ENCODE peak calls at places on chromosomes 4 and X, in five cellular contexts. F is GM12878, J is HepG2, Z is K562, N is NT2/D1. U is an unnamed sample.

GRCh38 chrX:30489323-30489722 is 88.2 kb downstream of the TASL start:
- DNase-seq in Z (peak; percentile 3), J (peak; percentile 21), F (no peak), N (no peak), U (peak; percentile 8)

GRCh38 chr4:107183155-107183774 is 147.2 kb upstream of the DKK2 start:
- DNase-seq in F (peak; percentile 3), Z (peak; percentile 46), N (peak; percentile 23), J (peak; percentile 67), U (peak; percentile 55)

GRCh38 chr4:6689506-6689960 is 4.1 kb upstream of the S100P start:
- DNase-seq in F (no peak), J (peak; percentile 50), Z (no peak), N (no peak), U (no peak)

GRCh38 chr4:42616576-42616975 is 40.3 kb downstream of the ATP8A1 start:
- DNase-seq in Z (no peak), N (no peak), J (no peak), F (no peak), U (no peak)

GRCh38 chr4:82528868-82529267 is 32.9 kb downstream of the TMEM150C start:
- DNase-seq in N (no peak), Z (no peak), J (peak; percentile 23), F (no peak), U (no peak)

GRCh38 chrX:17488036-17488435 is 113.0 kb downstream of the NHS start:
- DNase-seq in N (no peak), F (no peak), J (no peak), Z (no peak), U (no peak)

GRCh38 chrX:29587107-29587506 is 628.3 kb upstream of the MAGEB2 start:
- DNase-seq in Z (no peak), N (no peak), F (peak; percentile 8), J (no peak), U (no peak)

GRCh38 chr4:7863911-7864681 is 75.6 kb downstream of the AFAP1 start:
- DNase-seq in J (peak; percentile 14), F (no peak), Z (no peak), N (no peak), U (no peak)

GRCh38 chrX:134484039-134484438 is 24.1 kb downstream of the HPRT1 start:
- DNase-seq in F (no peak), J (peak; percentile 15), N (peak; percentile 9), Z (peak; percentile 20), U (peak; percentile 36)

GRCh38 chr4:13196721-13197120 is 287.4 kb downstream of the RAB28 start:
- DNase-seq in J (no peak), N (no peak), F (no peak), Z (no peak), U (no peak)

GRCh38 chrX:20029728-20030127 is 38.9 kb upstream of the BCLAF3 start:
- DNase-seq in J (peak; percentile 82), Z (no peak), N (no peak), F (peak; percentile 2), U (no peak)

GRCh38 chr4:25847329-25847728 is 15.5 kb downstream of the SEL1L3 start:
- DNase-seq in J (no peak), F (no peak), Z (no peak), N (no peak), U (no peak)

GRCh38 chr4:142615324-142615665 is 230.8 kb downstream of the INPP4B start:
- DNase-seq in J (no peak), N (no peak), F (no peak), Z (no peak), U (no peak)

GRCh38 chr4:81676552-81676951 is 204.8 kb upstream of the RASGEF1B start:
- DNase-seq in F (no peak), N (no peak), Z (no peak), J (no peak), U (no peak)

GRCh38 chrX:20263474-20263873 is 3.2 kb downstream of the RPS6KA3 start:
- DNase-seq in F (no peak), N (no peak), Z (no peak), J (no peak), U (no peak)

GRCh38 chrX:74613350-74614192 is 853 bp downstream of the RLIM start:
- DNase-seq in Z (peak; percentile 12), N (no peak), J (peak; percentile 6), F (no peak), U (no peak)

GRCh38 chr4:168844261-168845039 is 165.6 kb downstream of the CBR4 start:
- DNase-seq in J (no peak), F (no peak), N (no peak), Z (no peak), U (no peak)

GRCh38 chr4:18942874-18943273 is 921.3 kb upstream of the LCORL start:
- DNase-seq in Z (no peak), F (no peak), J (no peak), N (no peak), U (no peak)

GRCh38 chr4:81607947-81608346 is 136.2 kb upstream of the RASGEF1B start:
- DNase-seq in J (no peak), N (no peak), Z (no peak), F (no peak), U (no peak)

GRCh38 chrX:130120746-130121504 is 10.6 kb upstream of the ELF4 start:
- DNase-seq in N (peak; percentile 22), Z (peak; percentile 75), J (peak; percentile 33), F (no peak), U (no peak)

GRCh38 chr4:76624271-76624681 is 189.2 kb downstream of the SHROOM3 start:
- DNase-seq in Z (no peak), N (peak; percentile 63), F (no peak), J (no peak), U (no peak)

GRCh38 chr4:15765306-15765705 is 12.8 kb upstream of the CD38 start:
- DNase-seq in N (no peak), Z (no peak), J (no peak), F (no peak), U (no peak)

GRCh38 chr4:188986271-188986689 is 847.0 kb downstream of the TRIML1 start:
- DNase-seq in N (no peak), F (no peak), J (peak; percentile 1), Z (no peak), U (no peak)

GRCh38 chrX:1361275-1361674 is 24.7 kb downstream of the IL3RA start:
- DNase-seq in N (no peak), J (no peak), Z (no peak), F (no peak), U (no peak)
- TF ChIP-seq YY1 in N (no peak), J (no peak), Z (no peak), F (no peak), U (no peak)

GRCh38 chr4:10762541-10762940 is 78.0 kb upstream of the CLNK start:
- DNase-seq in Z (no peak), N (no peak), J (no peak), F (no peak), U (no peak)
- TF ChIP-seq YY1 in Z (no peak), N (no peak), J (no peak), F (no peak), U (no peak)

DNA sequence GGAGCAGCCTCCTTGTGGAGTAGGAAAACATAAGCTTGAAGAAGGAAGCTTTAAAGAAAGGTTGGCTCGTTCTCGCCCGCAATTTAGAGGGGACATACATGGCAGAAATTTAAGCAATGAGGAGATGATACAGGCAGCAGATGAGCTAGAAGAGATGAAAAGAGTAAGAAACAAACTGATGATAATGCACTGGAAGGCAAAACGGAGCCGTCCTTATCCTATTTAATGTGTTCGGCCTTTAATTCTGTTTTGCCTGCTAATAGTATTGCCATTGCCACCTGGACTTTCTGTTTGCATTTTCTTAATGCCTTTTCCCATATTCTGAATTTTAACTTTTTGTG is 1.4 kb downstream of the TCEAL1 start:
- DNase-seq in Z (no peak), J (no peak), F (no peak), N (no peak), U (no peak)
- TF ChIP-seq YY1 in Z (no peak), J (no peak), F (no peak), N (no peak), U (no peak)

DNA sequence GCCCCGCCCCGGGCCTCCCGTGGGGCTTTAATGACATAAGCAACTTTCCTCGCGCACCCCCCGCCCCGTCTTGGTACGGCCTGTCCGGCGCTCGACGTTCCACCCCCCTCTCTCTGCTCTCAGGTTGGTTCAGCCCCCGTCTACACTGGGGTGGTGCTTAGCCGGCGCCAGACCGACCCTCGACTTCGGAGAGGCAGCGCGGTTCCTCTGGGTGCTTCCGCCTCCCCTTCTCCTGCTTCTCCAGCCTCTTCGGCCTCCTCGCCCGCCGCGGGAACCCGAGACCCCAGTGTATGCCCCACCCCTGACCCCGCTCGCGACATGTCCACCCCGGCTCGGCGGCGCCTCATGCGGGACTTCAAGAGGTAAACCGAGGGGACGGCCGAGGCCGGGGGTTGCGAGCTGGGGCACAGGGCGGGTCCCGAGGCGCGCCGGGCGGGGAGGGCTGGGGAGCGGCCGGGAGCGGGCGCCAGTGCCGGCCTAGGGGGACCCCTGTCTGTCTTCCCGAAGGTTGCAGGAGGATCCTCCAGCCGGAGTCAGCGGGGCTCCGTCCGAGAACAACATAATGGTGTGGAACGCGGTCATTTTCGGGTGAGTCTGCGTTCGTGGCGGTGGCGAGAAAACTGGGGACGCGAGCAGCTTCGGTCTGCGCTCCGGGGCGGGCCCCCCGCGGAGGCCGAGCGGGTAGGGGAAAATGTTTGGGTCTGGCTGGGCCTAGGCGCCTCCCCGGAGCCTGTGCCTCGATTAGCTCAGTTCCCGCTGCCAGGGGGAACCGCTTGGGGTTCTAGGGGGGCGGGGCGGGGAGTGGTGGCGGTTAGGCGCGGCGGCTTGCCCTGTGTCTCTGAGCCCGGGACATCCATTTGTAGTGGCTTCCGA is at the start of gene UBE2A:
- DNase-seq in Z (peak; percentile 91), J (peak; percentile 69), F (peak; percentile 53), N (peak; percentile 90), U (peak; percentile 79)
- TF ChIP-seq YY1 in Z (no peak), J (no peak), F (peak; percentile 20), N (no peak), U (no peak)